ENCODE peak calls at places on chromosomes 5 and 9, in four cellular contexts. F, T, Q and Y are unnamed samples.

GRCh38 chr9:105539452-105539851 is 18.5 kb upstream of the FKTN start:
- DNase-seq in F (peak; percentile 30), T (no peak), Q (no peak), Y (no peak)

GRCh38 chr9:110814159-110814558 is 145.6 kb downstream of the MUSK start:
- DNase-seq in F (no peak), T (no peak), Q (no peak), Y (no peak)

GRCh38 chr9:112169368-112169767 is 5.7 kb downstream of the SUSD1 start:
- DNase-seq in F (no peak), T (no peak), Q (no peak), Y (no peak)

GRCh38 chr9:113482991-113483675 is 19.6 kb downstream of the RGS3 start:
- DNase-seq in F (no peak), T (no peak), Q (no peak), Y (no peak)

GRCh38 chr9:78713746-78714405 is 417.0 kb downstream of the PSAT1 start:
- DNase-seq in F (no peak), T (no peak), Q (no peak), Y (no peak)

GRCh38 chr9:16150501-16150900 is 597.7 kb downstream of the CCDC171 start:
- DNase-seq in F (no peak), T (no peak), Q (no peak), Y (peak; percentile 83)

GRCh38 chr9:122051401-122052346 is 41.4 kb downstream of the TTLL11 start:
- DNase-seq in F (peak; percentile 82), T (no peak), Q (peak; percentile 23), Y (no peak)

GRCh38 chr5:179860301-179860700 is 1.7 kb upstream of the MRNIP start:
- DNase-seq in F (no peak), T (no peak), Q (no peak), Y (no peak)

GRCh38 chr5:15886156-15886555 is 293.4 kb downstream of the MARCHF11 start:
- DNase-seq in F (no peak), T (no peak), Q (no peak), Y (no peak)

GRCh38 chr9:76701441-76702031 is 62.7 kb upstream of the PCA3 start:
- DNase-seq in F (no peak), T (no peak), Q (no peak), Y (no peak)

GRCh38 chr5:144794922-144795321 is 624.2 kb downstream of the KCTD16 start:
- DNase-seq in F (no peak), T (no peak), Q (no peak), Y (no peak)

GRCh38 chr5:104171958-104172357 is 609.4 kb upstream of the NUDT12 start:
- DNase-seq in F (no peak), T (no peak), Q (no peak), Y (no peak)

GRCh38 chr5:118698774-118699173 is 289.6 kb downstream of the DTWD2 start:
- DNase-seq in F (no peak), T (no peak), Q (no peak), Y (no peak)

GRCh38 chr9:110114888-110115259 is 93.1 kb downstream of the C9orf152 start:
- DNase-seq in F (no peak), T (no peak), Q (no peak), Y (no peak)

GRCh38 chr5:116722666-116723065 is 148.0 kb upstream of the SEMA6A start:
- DNase-seq in F (no peak), T (no peak), Q (no peak), Y (no peak)

GRCh38 chr5:169751490-169751889 is 114.4 kb downstream of the DOCK2 start:
- DNase-seq in F (no peak), T (no peak), Q (no peak), Y (no peak)

GRCh38 chr5:145324767-145325479 is 510.2 kb downstream of the PRELID2 start:
- DNase-seq in F (no peak), T (no peak), Q (no peak), Y (no peak)

GRCh38 chr9:27440888-27441740 is 83.0 kb upstream of the IFNK start:
- DNase-seq in F (no peak), T (no peak), Q (no peak), Y (no peak)

GRCh38 chr9:124661184-124661755 is 109.8 kb downstream of the NR6A1 start:
- DNase-seq in F (peak; percentile 34), T (no peak), Q (no peak), Y (no peak)

GRCh38 chr5:128304121-128304520 is 220.6 kb downstream of the SLC12A2 start:
- DNase-seq in F (no peak), T (no peak), Q (no peak), Y (no peak)

GRCh38 chr5:78984020-78984610 is 995 bp downstream of the ARSB start:
- DNase-seq in F (peak; percentile 6), T (peak; percentile 13), Q (no peak), Y (peak; percentile 29)

GRCh38 chr9:114028646-114029045 is 49.5 kb downstream of the AMBP start:
- DNase-seq in F (no peak), T (no peak), Q (no peak), Y (no peak)

GRCh38 chr9:8552732-8553131 is 753.2 kb upstream of the DMAC1 start:
- DNase-seq in F (no peak), T (no peak), Q (no peak), Y (no peak)

GRCh38 chr9:114097613-114098020 is 1.5 kb downstream of the KIF12 start:
- DNase-seq in F (no peak), T (no peak), Q (no peak), Y (peak; percentile 56)

GRCh38 chr5:67773439-67773988 is 442.0 kb upstream of the PIK3R1 start:
- DNase-seq in F (no peak), T (peak; percentile 92), Q (no peak), Y (no peak)

GRCh38 chr9:133117271-133118178 is 3.5 kb downstream of the RALGDS start:
- DNase-seq in F (no peak), T (no peak), Q (no peak), Y (peak; percentile 69)

GRCh38 chr5:43146958-43147357 is 26.2 kb downstream of the ZNF131 start:
- DNase-seq in F (no peak), T (no peak), Q (no peak), Y (no peak)

GRCh38 chr5:43140286-43140685 is 19.6 kb downstream of the ZNF131 start:
- DNase-seq in F (no peak), T (no peak), Q (no peak), Y (no peak)

GRCh38 chr5:43137326-43137725 is 16.6 kb downstream of the ZNF131 start:
- DNase-seq in F (no peak), T (no peak), Q (no peak), Y (no peak)

GRCh38 chr5:43145071-43145470 is 24.4 kb downstream of the ZNF131 start:
- DNase-seq in F (no peak), T (no peak), Q (no peak), Y (no peak)

GRCh38 chr5:43141211-43141610 is 20.5 kb downstream of the ZNF131 start:
- DNase-seq in F (no peak), T (no peak), Q (no peak), Y (no peak)
- TF ChIP-seq NFIC in F (no peak), T (no peak), Q (no peak), Y (peak; percentile 67)

DNA sequence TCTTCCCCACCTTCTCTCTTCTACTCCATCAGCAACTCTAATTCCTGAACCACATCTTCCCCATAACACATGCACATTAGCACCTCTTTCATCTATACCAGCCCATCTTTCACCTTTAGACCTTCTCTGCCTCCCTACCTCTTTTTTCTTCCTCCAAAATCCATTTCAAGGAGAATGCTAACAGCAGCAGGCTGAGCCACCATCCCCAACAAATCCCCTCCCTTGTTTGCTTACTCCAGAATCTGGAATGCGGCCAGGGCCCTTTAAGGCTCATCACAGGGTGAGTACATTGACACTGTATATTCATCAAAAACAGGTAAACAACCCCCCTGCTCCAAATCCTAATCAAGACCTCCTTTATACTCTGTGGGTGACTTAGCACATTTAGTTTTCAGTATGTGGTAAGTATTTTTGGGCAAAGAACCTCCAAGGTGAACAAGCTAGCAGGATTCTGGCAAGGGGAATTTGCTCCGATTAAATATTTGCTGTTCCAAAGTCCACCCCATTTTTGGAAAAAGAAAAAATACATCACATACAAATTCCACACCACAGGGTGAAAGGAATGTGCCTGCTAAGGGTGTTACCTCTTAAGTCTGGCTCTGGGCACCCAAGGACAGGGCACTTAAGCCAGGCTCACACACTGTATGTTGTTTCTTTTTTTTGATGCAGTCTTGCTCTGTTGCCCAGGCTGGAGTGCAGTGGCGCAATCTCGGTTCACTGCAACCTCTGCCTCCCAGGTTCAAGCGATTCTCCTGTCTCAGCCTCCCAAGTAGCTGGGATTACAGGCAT is 71.4 kb downstream of the SERINC5 start:
- DNase-seq in F (peak; percentile 15), T (peak; percentile 99), Q (no peak), Y (no peak)
- H3K79me2 ChIP-seq in F (no peaks in the 10 kb centered on the region), T (peaks cover 36% of the 10 kb centered on the region), Q (no peaks in the 10 kb centered on the region), Y (peaks cover 3% of the 10 kb centered on the region)

DNA sequence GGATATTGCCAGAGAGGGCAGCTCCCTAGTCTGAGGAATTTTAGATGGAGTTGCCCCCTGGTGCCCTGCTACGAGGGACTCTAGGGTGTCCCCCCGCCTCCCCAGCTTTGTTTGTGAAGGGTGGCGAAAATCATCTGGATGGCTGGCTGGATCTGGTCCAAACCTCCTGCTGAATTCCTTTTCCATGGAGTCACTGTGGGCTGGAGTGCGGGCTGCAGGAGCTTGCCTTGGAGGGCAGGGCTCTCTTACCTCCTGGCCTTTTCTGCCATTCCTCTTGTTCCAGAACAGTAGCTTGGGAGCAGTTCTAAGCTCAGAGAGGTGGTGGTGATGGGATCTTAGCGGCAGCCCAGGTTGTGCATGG is 2.1 kb downstream of the SYNPO start:
- DNase-seq in F (no peak), T (peak; percentile 63), Q (no peak), Y (no peak)
- TF ChIP-seq NFIC in F (no peak), T (no peak), Q (no peak), Y (peak; percentile 98)

DNA sequence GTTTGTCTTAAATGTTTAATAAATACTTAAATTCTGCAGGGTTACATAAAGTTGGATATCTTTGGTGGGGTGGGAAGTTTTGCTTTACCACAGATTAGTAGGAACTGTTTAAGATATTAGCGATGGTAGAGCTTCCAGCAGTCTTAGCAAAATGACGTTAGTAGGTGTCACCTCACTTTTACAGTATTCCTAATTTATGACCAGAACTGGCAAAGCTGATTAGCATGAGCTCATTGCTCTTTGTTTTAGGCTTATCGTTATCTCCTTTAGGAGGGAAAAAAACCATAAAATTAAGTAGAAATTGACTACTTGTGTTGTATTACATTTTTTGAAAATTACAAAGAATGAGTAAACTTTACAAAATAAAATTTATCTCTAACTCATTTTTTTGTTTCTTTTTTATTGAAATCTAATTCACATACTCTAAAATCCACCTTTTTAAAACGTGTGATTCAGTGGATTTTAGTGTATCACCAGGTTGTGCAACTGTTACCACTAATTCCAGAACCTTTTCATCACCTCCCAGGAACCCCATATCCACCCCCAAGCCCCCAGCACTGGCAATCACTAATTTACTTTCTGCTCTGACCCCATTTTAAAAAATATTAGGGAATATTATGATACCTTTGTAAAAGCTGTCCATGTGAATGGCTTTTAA is 129.5 kb downstream of the TRIO start:
- DNase-seq in F (peak; percentile 58), T (no peak), Q (no peak), Y (no peak)
- H3K79me2 ChIP-seq in F (no peaks in the 10 kb centered on the region), T (peaks cover 47% of the 10 kb centered on the region), Q (peaks cover 39% of the 10 kb centered on the region), Y (peaks cover 100% of the 10 kb centered on the region)

GRCh38 chr5:142242272-142242671 is 82.5 kb downstream of the SPRY4 start:
- DNase-seq in F (no peak), T (no peak), Q (no peak), Y (no peak)
- TF ChIP-seq NFIC in F (no peak), T (no peak), Q (no peak), Y (no peak)

DNA sequence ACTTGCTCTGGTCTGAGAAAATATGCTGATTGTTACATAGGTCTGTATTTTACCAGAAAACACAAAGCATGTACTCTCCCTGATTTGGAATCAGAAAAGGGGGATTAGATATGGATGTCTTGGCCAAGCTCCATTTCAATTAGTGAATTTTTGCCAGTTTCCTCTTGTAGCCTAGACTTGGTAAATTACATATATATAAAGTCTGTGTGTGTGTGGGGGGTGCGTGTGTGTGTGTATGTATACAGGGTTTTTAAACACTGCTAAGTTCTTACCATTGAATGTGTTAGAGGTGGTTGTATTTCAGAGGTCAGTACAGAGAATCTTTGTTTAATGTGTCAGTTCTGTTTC is 4.9 kb downstream of the VCAN start:
- DNase-seq in F (no peak), T (no peak), Q (no peak), Y (no peak)
- H3K79me2 ChIP-seq in F (no peaks in the 10 kb centered on the region), T (no peaks in the 10 kb centered on the region), Q (no peaks in the 10 kb centered on the region), Y (peaks cover 82% of the 10 kb centered on the region)